ENCODE peak calls at places on chromosomes 6 and 20, in four cellular contexts. One of them, this sample, is unnamed.
A peak's percentile ranks its signal among the peaks of the same experiment; 100 is the strongest.

GRCh38 chr20:34928411-34928810 is 27.2 kb downstream of the GSS start:
- DNase-seq in fibroblast of pulmonary artery: no peak
- DNase-seq in lower lobe of right lung: no peak
- DNase-seq in foreskin fibroblast: no peak
- DNase-seq in this sample: no peak

GRCh38 chr20:49951160-49951559 is 15.0 kb downstream of the RNF114 start:
- DNase-seq in fibroblast of pulmonary artery: peak; percentile 29
- DNase-seq in lower lobe of right lung: no peak
- DNase-seq in foreskin fibroblast: peak; percentile 79
- DNase-seq in this sample: no peak

GRCh38 chr20:825710-826421 is 7.6 kb upstream of the FAM110A start:
- DNase-seq in fibroblast of pulmonary artery: no peak
- DNase-seq in lower lobe of right lung: no peak
- DNase-seq in foreskin fibroblast: no peak
- DNase-seq in this sample: peak; percentile 29

GRCh38 chr20:4592316-4593148 is 129.2 kb upstream of the PRND start:
- DNase-seq in fibroblast of pulmonary artery: peak; percentile 28
- DNase-seq in lower lobe of right lung: peak; percentile 68
- DNase-seq in foreskin fibroblast: peak; percentile 77
- DNase-seq in this sample: peak; percentile 77

GRCh38 chr6:167930300-167930699 is 67.2 kb upstream of the KIF25 start:
- DNase-seq in fibroblast of pulmonary artery: peak; percentile 16
- DNase-seq in lower lobe of right lung: no peak
- DNase-seq in foreskin fibroblast: peak; percentile 55
- DNase-seq in this sample: no peak

GRCh38 chr6:19382676-19383075 is 454.5 kb upstream of the ID4 start:
- DNase-seq in fibroblast of pulmonary artery: no peak
- DNase-seq in lower lobe of right lung: no peak
- DNase-seq in foreskin fibroblast: no peak
- DNase-seq in this sample: no peak

GRCh38 chr6:110415297-110415916 is at the start of gene DDO:
- DNase-seq in fibroblast of pulmonary artery: peak; percentile 34
- DNase-seq in lower lobe of right lung: peak; percentile 70
- DNase-seq in foreskin fibroblast: peak; percentile 23
- DNase-seq in this sample: peak; percentile 87

GRCh38 chr6:92354270-92354831 is 1065.0 kb downstream of the EPHA7 start:
- DNase-seq in fibroblast of pulmonary artery: no peak
- DNase-seq in lower lobe of right lung: no peak
- DNase-seq in foreskin fibroblast: no peak
- DNase-seq in this sample: no peak

GRCh38 chr6:62286470-62286843 is 432 bp upstream of the KHDRBS2 start:
- DNase-seq in fibroblast of pulmonary artery: no peak
- DNase-seq in lower lobe of right lung: no peak
- DNase-seq in foreskin fibroblast: no peak
- DNase-seq in this sample: peak; percentile 30

GRCh38 chr6:2583459-2583858 is 167.3 kb downstream of the MYLK4 start:
- DNase-seq in fibroblast of pulmonary artery: no peak
- DNase-seq in lower lobe of right lung: no peak
- DNase-seq in foreskin fibroblast: no peak
- DNase-seq in this sample: no peak

GRCh38 chr6:37731888-37732287 is 34.2 kb upstream of the MDGA1 start:
- DNase-seq in fibroblast of pulmonary artery: no peak
- DNase-seq in lower lobe of right lung: peak; percentile 71
- DNase-seq in foreskin fibroblast: no peak
- DNase-seq in this sample: no peak

GRCh38 chr6:162671580-162672165 is 55.9 kb downstream of the PRKN start:
- DNase-seq in fibroblast of pulmonary artery: no peak
- DNase-seq in lower lobe of right lung: no peak
- DNase-seq in foreskin fibroblast: no peak
- DNase-seq in this sample: no peak

GRCh38 chr6:126805861-126806260 is 312.6 kb upstream of the RSPO3 start:
- DNase-seq in fibroblast of pulmonary artery: peak; percentile 17
- DNase-seq in lower lobe of right lung: no peak
- DNase-seq in foreskin fibroblast: no peak
- DNase-seq in this sample: no peak

GRCh38 chr6:126803769-126804168 is 314.7 kb upstream of the RSPO3 start:
- DNase-seq in fibroblast of pulmonary artery: no peak
- DNase-seq in lower lobe of right lung: no peak
- DNase-seq in foreskin fibroblast: no peak
- DNase-seq in this sample: no peak

DNA sequence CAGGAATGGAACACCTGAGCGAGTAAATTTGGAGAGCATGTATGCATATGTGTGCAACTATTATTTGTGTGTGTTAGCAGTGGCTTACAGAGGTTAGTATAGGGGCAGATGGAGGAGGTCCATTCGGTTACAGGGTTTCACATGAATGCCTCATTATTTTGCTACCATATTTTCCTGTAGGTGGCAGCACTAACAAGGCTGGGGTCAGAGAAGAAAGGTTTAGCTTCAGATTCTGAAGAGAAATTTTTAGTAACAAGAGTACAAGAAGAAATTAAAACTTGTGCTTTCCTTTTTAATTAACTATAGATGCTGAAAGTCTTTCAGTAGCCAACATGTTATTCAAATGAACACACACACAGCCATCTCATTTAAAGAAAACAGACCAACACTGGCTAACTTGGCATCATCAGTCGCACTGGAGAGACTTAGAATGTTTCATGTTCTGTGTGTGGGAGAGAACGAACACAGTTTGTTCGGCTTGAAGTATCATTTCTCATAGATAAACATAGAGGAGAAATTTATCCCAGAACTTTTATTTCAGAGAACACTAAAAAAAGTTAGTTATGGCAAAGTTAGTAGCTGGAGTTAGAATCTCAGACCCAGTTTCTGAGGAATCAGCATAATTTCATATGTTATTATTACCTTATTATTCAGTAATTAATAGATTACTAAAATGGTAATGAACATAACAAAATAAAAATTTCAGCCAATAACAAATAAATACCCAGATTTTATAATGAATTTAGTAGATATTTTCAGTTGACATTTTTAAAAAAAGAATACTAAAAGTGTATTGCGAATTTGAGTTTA is 314.0 kb upstream of the RSPO3 start:
- DNase-seq in fibroblast of pulmonary artery: peak; percentile 74
- DNase-seq in lower lobe of right lung: no peak
- DNase-seq in foreskin fibroblast: peak; percentile 79
- DNase-seq in this sample: no peak
- H3K4me3 ChIP-seq in fibroblast of pulmonary artery: no peak overlapping the region
- H3K4me3 ChIP-seq in lower lobe of right lung: no peak overlapping the region
- H3K4me3 ChIP-seq in foreskin fibroblast: no peak overlapping the region
- H3K4me3 ChIP-seq in this sample: no peak overlapping the region

DNA sequence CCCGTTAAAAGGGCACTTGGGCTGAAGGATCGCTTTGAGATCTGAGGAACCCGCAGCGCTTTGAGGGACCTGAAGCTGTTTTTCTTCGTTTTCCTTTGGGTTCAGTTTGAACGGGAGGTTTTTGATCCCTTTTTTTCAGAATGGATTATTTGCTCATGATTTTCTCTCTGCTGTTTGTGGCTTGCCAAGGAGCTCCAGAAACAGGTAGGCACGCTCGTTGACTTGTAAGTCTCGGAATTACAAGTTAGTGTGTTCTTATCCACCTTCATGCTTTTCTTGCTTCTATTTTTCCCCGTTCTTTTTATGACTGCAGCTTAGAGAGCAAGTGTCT is 294 bp downstream of the EDN1 start:
- DNase-seq in fibroblast of pulmonary artery: no peak
- DNase-seq in lower lobe of right lung: no peak
- DNase-seq in foreskin fibroblast: no peak
- DNase-seq in this sample: no peak
- H3K4me3 ChIP-seq in fibroblast of pulmonary artery: peak overlapping the region; percentile 66
- H3K4me3 ChIP-seq in lower lobe of right lung: peak overlapping the region; percentile 56
- H3K4me3 ChIP-seq in foreskin fibroblast: peak overlapping the region; percentile 55
- H3K4me3 ChIP-seq in this sample: peak overlapping the region; percentile 72

DNA sequence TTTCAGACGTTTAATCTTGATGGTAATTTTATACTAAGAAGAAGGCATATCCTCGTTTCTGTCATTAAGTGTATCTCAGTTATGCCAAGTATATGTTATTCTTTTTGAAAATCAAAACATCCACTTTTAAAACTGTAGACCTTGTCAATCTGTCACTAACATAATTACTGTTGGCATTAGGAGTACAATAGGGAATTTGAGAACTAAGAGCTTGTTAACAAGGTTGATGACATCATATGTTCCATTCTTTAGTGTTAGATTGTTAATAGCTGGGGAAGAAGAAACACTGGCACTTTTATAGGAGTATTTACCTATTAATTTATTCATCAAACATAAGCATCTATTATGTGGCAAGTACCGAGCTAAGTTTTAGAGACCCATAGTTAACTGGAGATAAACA is 76.2 kb downstream of the MAP3K4 start:
- DNase-seq in fibroblast of pulmonary artery: no peak
- DNase-seq in lower lobe of right lung: no peak
- DNase-seq in foreskin fibroblast: no peak
- DNase-seq in this sample: no peak
- H3K4me3 ChIP-seq in fibroblast of pulmonary artery: no peak overlapping the region
- H3K4me3 ChIP-seq in lower lobe of right lung: no peak overlapping the region
- H3K4me3 ChIP-seq in foreskin fibroblast: no peak overlapping the region
- H3K4me3 ChIP-seq in this sample: no peak overlapping the region

GRCh38 chr6:157304840-157305675 is 18.3 kb downstream of the TMEM242 start:
- DNase-seq in fibroblast of pulmonary artery: peak; percentile 42
- DNase-seq in lower lobe of right lung: no peak
- DNase-seq in foreskin fibroblast: no peak
- DNase-seq in this sample: no peak
- H3K4me3 ChIP-seq in fibroblast of pulmonary artery: no peak overlapping the region
- H3K4me3 ChIP-seq in lower lobe of right lung: peak overlapping the region; percentile 12
- H3K4me3 ChIP-seq in foreskin fibroblast: no peak overlapping the region
- H3K4me3 ChIP-seq in this sample: peak overlapping the region; percentile 1

GRCh38 chr6:46794068-46794467 is 879 bp downstream of the MEP1A start:
- DNase-seq in fibroblast of pulmonary artery: no peak
- DNase-seq in lower lobe of right lung: no peak
- DNase-seq in foreskin fibroblast: no peak
- DNase-seq in this sample: no peak
- H3K4me3 ChIP-seq in fibroblast of pulmonary artery: no peak overlapping the region
- H3K4me3 ChIP-seq in lower lobe of right lung: no peak overlapping the region
- H3K4me3 ChIP-seq in foreskin fibroblast: no peak overlapping the region
- H3K4me3 ChIP-seq in this sample: no peak overlapping the region

GRCh38 chr6:108157234-108157971 is 8.4 kb upstream of the NR2E1 start:
- DNase-seq in fibroblast of pulmonary artery: no peak
- DNase-seq in lower lobe of right lung: no peak
- DNase-seq in foreskin fibroblast: no peak
- DNase-seq in this sample: no peak
- H3K4me3 ChIP-seq in fibroblast of pulmonary artery: no peak overlapping the region
- H3K4me3 ChIP-seq in lower lobe of right lung: peak overlapping the region; percentile 33
- H3K4me3 ChIP-seq in foreskin fibroblast: no peak overlapping the region
- H3K4me3 ChIP-seq in this sample: no peak overlapping the region

GRCh38 chr6:160933256-160933655 is 58.3 kb upstream of the MAP3K4 start:
- DNase-seq in fibroblast of pulmonary artery: no peak
- DNase-seq in lower lobe of right lung: no peak
- DNase-seq in foreskin fibroblast: no peak
- DNase-seq in this sample: no peak

GRCh38 chr6:160929831-160930230 is 61.7 kb upstream of the MAP3K4 start:
- DNase-seq in fibroblast of pulmonary artery: no peak
- DNase-seq in lower lobe of right lung: no peak
- DNase-seq in foreskin fibroblast: no peak
- DNase-seq in this sample: no peak

GRCh38 chr6:160927416-160927815 is 64.2 kb upstream of the MAP3K4 start:
- DNase-seq in fibroblast of pulmonary artery: no peak
- DNase-seq in lower lobe of right lung: no peak
- DNase-seq in foreskin fibroblast: no peak
- DNase-seq in this sample: no peak

GRCh38 chr6:160931378-160932343 is 59.9 kb upstream of the MAP3K4 start:
- DNase-seq in fibroblast of pulmonary artery: no peak
- DNase-seq in lower lobe of right lung: no peak
- DNase-seq in foreskin fibroblast: peak; percentile 17
- DNase-seq in this sample: no peak

GRCh38 chr6:160930547-160931377 is 60.8 kb upstream of the MAP3K4 start:
- DNase-seq in fibroblast of pulmonary artery: peak; percentile 81
- DNase-seq in lower lobe of right lung: peak; percentile 78
- DNase-seq in foreskin fibroblast: peak; percentile 93
- DNase-seq in this sample: peak; percentile 86
- H3K4me3 ChIP-seq in fibroblast of pulmonary artery: peak overlapping the region; percentile 53
- H3K4me3 ChIP-seq in lower lobe of right lung: peak overlapping the region; percentile 49
- H3K4me3 ChIP-seq in foreskin fibroblast: peak overlapping the region; percentile 41
- H3K4me3 ChIP-seq in this sample: peak overlapping the region; percentile 42

This sample was measured in kidney.